ENCODE peak calls at places on chromosome 20, in ten cellular contexts. O is T-helper 9 cell; V is HTR-8/SVneo; B is renal cortical epithelial cell; E is mesothelial cell of epicardium; P is SW480; D is naive thymus-derived CD4-positive, alpha-beta T cell; G is AG09309; I is NCI-H524; M is posterior vena cava. L is an unnamed sample.

GRCh38 chr20:45014671-45015415 is 48.5 kb downstream of the STK4 start:
- DNase-seq in O (no peak), V (peak; percentile 67), B (no peak), E (no peak), P (no peak), D (no peak), G (no peak), I (no peak), M (no peak), L (no peak)

GRCh38 chr20:12305555-12305954 is 387.9 kb downstream of the BTBD3 start:
- DNase-seq in O (no peak), V (no peak), B (no peak), E (no peak), P (no peak), D (no peak), G (no peak), I (no peak), M (no peak), L (no peak)

GRCh38 chr20:23493172-23493772 is 2.4 kb downstream of the CST8 start:
- DNase-seq in O (no peak), V (no peak), B (peak; percentile 53), E (no peak), P (no peak), D (no peak), G (no peak), I (no peak), M (peak; percentile 30), L (no peak)

GRCh38 chr20:34437330-34437986 is 74.4 kb downstream of the ITCH start:
- DNase-seq in O (no peak), V (no peak), B (no peak), E (no peak), P (no peak), D (no peak), G (no peak), I (no peak), M (no peak), L (no peak)

GRCh38 chr20:2230671-2231488 is 64.9 kb upstream of the TGM3 start:
- DNase-seq in O (no peak), V (no peak), B (no peak), E (no peak), P (peak; percentile 65), D (no peak), G (no peak), I (no peak), M (no peak), L (no peak)

GRCh38 chr20:51132286-51132810 is 109.4 kb upstream of the KCNG1 start:
- DNase-seq in O (no peak), V (no peak), B (no peak), E (no peak), P (no peak), D (no peak), G (no peak), I (no peak), M (no peak), L (no peak)

GRCh38 chr20:32918296-32918695 is 59.6 kb downstream of the EFCAB8 start:
- DNase-seq in O (no peak), V (no peak), B (no peak), E (no peak), P (no peak), D (no peak), G (no peak), I (no peak), M (peak; percentile 58), L (no peak)

GRCh38 chr20:22339946-22340345 is 244.4 kb downstream of the FOXA2 start:
- DNase-seq in O (no peak), V (no peak), B (no peak), E (no peak), P (no peak), D (no peak), G (no peak), I (no peak), M (no peak), L (no peak)

GRCh38 chr20:59010321-59010994 is 3.4 kb upstream of the CTSZ start:
- DNase-seq in O (no peak), V (no peak), B (peak; percentile 66), E (no peak), P (peak; percentile 61), D (no peak), G (no peak), I (no peak), M (no peak), L (no peak)

GRCh38 chr20:25468126-25469075 is 60.9 kb downstream of the GINS1 start:
- DNase-seq in O (no peak), V (no peak), B (no peak), E (no peak), P (no peak), D (no peak), G (no peak), I (no peak), M (no peak), L (no peak)

GRCh38 chr20:3000852-3001523 is 42.4 kb upstream of the GNRH2 start:
- DNase-seq in O (no peak), V (no peak), B (peak; percentile 74), E (no peak), P (peak; percentile 61), D (no peak), G (peak; percentile 35), I (peak; percentile 59), M (no peak), L (no peak)

GRCh38 chr20:51628533-51629398 is 86.2 kb upstream of the NFATC2 start:
- DNase-seq in O (no peak), V (no peak), B (peak; percentile 31), E (no peak), P (peak; percentile 55), D (no peak), G (peak; percentile 37), I (no peak), M (peak; percentile 50), L (no peak)

GRCh38 chr20:51801220-51801991 is 915 bp downstream of the SALL4 start:
- DNase-seq in O (no peak), V (peak; percentile 71), B (no peak), E (no peak), P (no peak), D (no peak), G (no peak), I (peak; percentile 7), M (no peak), L (no peak)

GRCh38 chr20:12063106-12063505 is 145.4 kb downstream of the BTBD3 start:
- DNase-seq in O (no peak), V (no peak), B (no peak), E (no peak), P (no peak), D (no peak), G (no peak), I (no peak), M (no peak), L (no peak)

GRCh38 chr20:38275815-38276550 is 15.4 kb upstream of the KIAA1755 start:
- DNase-seq in O (no peak), V (no peak), B (peak; percentile 90), E (no peak), P (peak; percentile 43), D (no peak), G (peak; percentile 38), I (no peak), M (peak; percentile 59), L (no peak)

GRCh38 chr20:18808712-18809111 is 4.9 kb upstream of the SCP2D1 start:
- DNase-seq in O (no peak), V (no peak), B (no peak), E (no peak), P (no peak), D (no peak), G (no peak), I (no peak), M (no peak), L (no peak)

GRCh38 chr20:58793512-58794420 is 56.9 kb downstream of the GNAS-AS1 start:
- DNase-seq in O (no peak), V (no peak), B (no peak), E (no peak), P (no peak), D (no peak), G (no peak), I (no peak), M (no peak), L (no peak)

GRCh38 chr20:1995531-1996310 is 1.9 kb upstream of the PDYN start:
- DNase-seq in O (no peak), V (no peak), B (no peak), E (no peak), P (no peak), D (no peak), G (no peak), I (no peak), M (no peak), L (no peak)

GRCh38 chr20:1371235-1371782 is 21.5 kb downstream of the FKBP1A start:
- DNase-seq in O (no peak), V (no peak), B (no peak), E (no peak), P (no peak), D (no peak), G (no peak), I (no peak), M (no peak), L (no peak)

GRCh38 chr20:45087814-45088213 is 13.1 kb downstream of the KCNS1 start:
- DNase-seq in O (no peak), V (no peak), B (no peak), E (no peak), P (no peak), D (no peak), G (peak; percentile 57), I (no peak), M (no peak), L (no peak)

GRCh38 chr20:4717816-4718215 is 3.9 kb upstream of the PRND start:
- DNase-seq in O (no peak), V (no peak), B (no peak), E (no peak), P (no peak), D (no peak), G (no peak), I (no peak), M (no peak), L (no peak)

L was measured in activated CD8-positive, alpha-beta T cell treated with anti-CD3 and anti-CD28 coated beads, Interleukin-2, amount 10 ng/mL, durations not matched to agents 7 days and 5 days.